ENCODE peak calls at places on chromosome 5, in five cellular contexts. Q is A549, C is WTC11, V is K562, T is HepG2. W is an unnamed sample.

GRCh38 chr5:171629221-171630005 is 156.2 kb upstream of the SMIM23 start:
- DNase-seq in Q (peak; percentile 30), C (no peak), V (no peak), T (no peak), W (no peak)

GRCh38 chr5:142108432-142109355 is at the start of gene NDFIP1:
- DNase-seq in Q (peak; percentile 67), C (peak; percentile 84), V (peak; percentile 88), T (peak; percentile 54), W (no peak)

GRCh38 chr5:27241564-27242257 is 203.3 kb upstream of the CDH9 start:
- DNase-seq in Q (no peak), C (no peak), V (no peak), T (no peak), W (no peak)

GRCh38 chr5:78129632-78130031 is 164.9 kb downstream of the AP3B1 start:
- DNase-seq in Q (no peak), C (no peak), V (no peak), T (no peak), W (no peak)

GRCh38 chr5:68343421-68343826 is 127.9 kb downstream of the PIK3R1 start:
- DNase-seq in Q (peak; percentile 36), C (no peak), V (peak; percentile 39), T (no peak), W (peak; percentile 55)

GRCh38 chr5:68456756-68457217 is 241.2 kb downstream of the PIK3R1 start:
- DNase-seq in Q (peak; percentile 17), C (no peak), V (peak; percentile 50), T (peak; percentile 20), W (no peak)

GRCh38 chr5:68147659-68148058 is 67.9 kb upstream of the PIK3R1 start:
- DNase-seq in Q (no peak), C (no peak), V (no peak), T (no peak), W (no peak)

GRCh38 chr5:73296772-73297171 is 123.8 kb downstream of the TMEM174 start:
- DNase-seq in Q (no peak), C (no peak), V (peak; percentile 46), T (no peak), W (no peak)

GRCh38 chr5:127647361-127647958 is 1.4 kb upstream of the CTXN3 start:
- DNase-seq in Q (no peak), C (no peak), V (no peak), T (no peak), W (no peak)

GRCh38 chr5:26940981-26941380 is 97.4 kb downstream of the CDH9 start:
- DNase-seq in Q (no peak), C (no peak), V (no peak), T (no peak), W (no peak)

GRCh38 chr5:125372694-125373621 is 626.5 kb upstream of the ZNF608 start:
- DNase-seq in Q (no peak), C (no peak), V (no peak), T (no peak), W (no peak)

GRCh38 chr5:71586052-71586940 is 844 bp upstream of the MCCC2 start:
- DNase-seq in Q (no peak), C (no peak), V (peak; percentile 71), T (peak; percentile 98), W (peak; percentile 23)

GRCh38 chr5:137995077-137995746 is 37.7 kb downstream of the FAM13B start:
- DNase-seq in Q (no peak), C (no peak), V (peak; percentile 41), T (peak; percentile 6), W (no peak)

GRCh38 chr5:69030663-69031062 is 63.2 kb upstream of the SLC30A5 start:
- DNase-seq in Q (no peak), C (no peak), V (no peak), T (no peak), W (no peak)

GRCh38 chr5:151051066-151051930 is 29.5 kb downstream of the TNIP1 start:
- DNase-seq in Q (peak; percentile 85), C (peak; percentile 89), V (peak; percentile 70), T (peak; percentile 68), W (peak; percentile 43)

GRCh38 chr5:87094347-87094746 is 173.3 kb upstream of the RASA1 start:
- DNase-seq in Q (no peak), C (no peak), V (no peak), T (no peak), W (no peak)

GRCh38 chr5:85823462-85824426 is 794.0 kb upstream of the COX7C start:
- DNase-seq in Q (no peak), C (no peak), V (peak; percentile 30), T (no peak), W (no peak)

GRCh38 chr5:143064207-143064606 is 294.0 kb downstream of the ARHGAP26 start:
- DNase-seq in Q (no peak), C (no peak), V (no peak), T (no peak), W (no peak)

GRCh38 chr5:157253547-157253946 is 12.4 kb upstream of the CYFIP2 start:
- DNase-seq in Q (peak; percentile 69), C (peak; percentile 71), V (peak; percentile 59), T (peak; percentile 35), W (no peak)

GRCh38 chr5:89034588-89034987 is 151.6 kb upstream of the MEF2C start:
- DNase-seq in Q (no peak), C (no peak), V (no peak), T (no peak), W (no peak)

GRCh38 chr5:80569961-80570786 is at the start of gene ANKRD34B:
- DNase-seq in Q (peak; percentile 29), C (peak; percentile 80), V (peak; percentile 14), T (no peak), W (no peak)

GRCh38 chr5:28226407-28226806 is 1188.0 kb upstream of the CDH9 start:
- DNase-seq in Q (no peak), C (no peak), V (no peak), T (no peak), W (no peak)

GRCh38 chr5:103090791-103091190 is 29.1 kb downstream of the GIN1 start:
- DNase-seq in Q (no peak), C (no peak), V (no peak), T (no peak), W (no peak)

GRCh38 chr5:180211761-180212035 is 2.7 kb upstream of the RASGEF1C start:
- DNase-seq in Q (no peak), C (no peak), V (no peak), T (no peak), W (no peak)

GRCh38 chr5:108801776-108802175 is 54.1 kb downstream of the FER start:
- DNase-seq in Q (peak; percentile 51), C (no peak), V (no peak), T (peak; percentile 40), W (no peak)

GRCh38 chr5:31864015-31864414 is 225.1 kb downstream of the PDZD2 start:
- DNase-seq in Q (no peak), C (no peak), V (no peak), T (no peak), W (no peak)

GRCh38 chr5:149201121-149201637 is 59.9 kb downstream of the ABLIM3 start:
- DNase-seq in Q (no peak), C (no peak), V (no peak), T (peak; percentile 12), W (no peak)

GRCh38 chr5:132488590-132488989 is 2.0 kb downstream of the IRF1 start:
- DNase-seq in Q (no peak), C (no peak), V (no peak), T (no peak), W (no peak)

GRCh38 chr5:132487095-132487428 is 3.5 kb downstream of the IRF1 start:
- DNase-seq in Q (no peak), C (no peak), V (no peak), T (no peak), W (no peak)

GRCh38 chr5:132486318-132487094 is 4.1 kb downstream of the IRF1 start:
- DNase-seq in Q (no peak), C (no peak), V (no peak), T (no peak), W (no peak)

GRCh38 chr5:132489051-132489770 is 1.4 kb downstream of the IRF1 start:
- DNase-seq in Q (no peak), C (no peak), V (peak; percentile 21), T (no peak), W (no peak)

DNA sequence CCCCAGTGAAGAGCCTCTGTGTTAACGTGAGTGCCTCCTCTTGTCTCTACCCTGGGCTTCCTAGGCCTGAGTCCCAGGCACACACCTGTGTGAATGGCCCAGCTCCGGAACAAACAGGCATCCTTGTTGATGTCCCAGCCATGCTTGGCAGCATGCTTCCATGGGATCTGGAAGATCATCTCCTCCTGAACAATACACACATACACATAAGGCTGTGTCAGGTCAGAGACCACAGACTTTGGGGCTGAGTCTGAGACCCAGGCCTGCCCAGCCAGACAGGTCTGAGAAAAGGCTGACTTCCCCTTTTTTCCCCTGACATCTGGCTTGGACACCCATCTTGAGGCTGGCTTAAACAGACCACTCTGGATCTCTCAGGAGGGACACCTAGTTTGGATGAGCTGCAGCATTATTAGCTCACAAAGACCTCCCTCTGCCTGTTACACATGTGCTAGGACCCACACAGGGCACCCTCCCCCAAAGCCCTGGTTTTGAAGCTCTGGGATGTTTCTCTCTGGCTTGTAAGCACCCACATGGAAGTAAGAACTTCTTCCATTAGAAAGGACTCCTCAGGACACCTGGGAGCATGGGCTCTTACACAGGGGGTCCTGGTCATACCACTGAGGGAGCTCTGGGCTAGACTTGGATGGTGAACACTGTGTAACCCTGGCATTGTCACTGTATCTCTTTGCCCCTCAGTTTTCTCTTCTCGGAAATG is 2.6 kb downstream of the IRF1 start:
- DNase-seq in Q (no peak), C (no peak), V (no peak), T (no peak), W (no peak)
- TF ChIP-seq ESRRA in Q (no peak), C (no peak), V (no peak), T (no peak), W (no peak)

GRCh38 chr5:82359286-82359685 is 81.1 kb upstream of the RPS23 start:
- DNase-seq in Q (no peak), C (no peak), V (no peak), T (no peak), W (no peak)
- TF ChIP-seq ESRRA in Q (no peak), C (no peak), V (no peak), T (no peak), W (no peak)

GRCh38 chr5:167576126-167576525 is 715.3 kb upstream of the WWC1 start:
- DNase-seq in Q (no peak), C (no peak), V (no peak), T (no peak), W (no peak)

GRCh38 chr5:167573274-167574127 is 717.9 kb upstream of the WWC1 start:
- DNase-seq in Q (no peak), C (peak; percentile 67), V (no peak), T (no peak), W (no peak)

GRCh38 chr5:167571824-167572223 is 719.6 kb upstream of the WWC1 start:
- DNase-seq in Q (no peak), C (no peak), V (no peak), T (no peak), W (no peak)

GRCh38 chr5:167576928-167577327 is 714.5 kb upstream of the WWC1 start:
- DNase-seq in Q (no peak), C (no peak), V (no peak), T (no peak), W (no peak)

GRCh38 chr5:167574381-167574780 is 717.1 kb upstream of the WWC1 start:
- DNase-seq in Q (no peak), C (no peak), V (no peak), T (no peak), W (no peak)
- TF ChIP-seq ESRRA in Q (no peak), C (no peak), V (no peak), T (no peak), W (no peak)

DNA sequence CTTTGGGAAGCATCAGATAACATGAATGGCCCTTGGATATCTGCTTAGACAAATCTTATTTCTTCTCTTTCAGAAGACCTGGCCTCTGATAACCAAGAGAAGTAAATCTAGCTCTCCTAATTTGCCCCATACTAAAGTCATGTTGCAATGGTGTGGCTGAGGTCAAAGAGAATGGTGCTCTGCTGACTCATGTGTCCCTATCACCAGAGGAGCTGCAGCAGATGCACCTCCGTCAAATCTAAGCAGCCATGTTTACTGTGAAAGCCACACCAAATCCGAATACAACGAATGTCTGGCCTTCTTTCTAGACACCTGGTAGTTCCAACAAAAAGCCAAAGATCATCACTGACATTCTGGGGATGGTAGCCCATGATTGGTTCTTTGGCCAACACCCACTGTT is 23.2 kb downstream of the RETREG1 start:
- DNase-seq in Q (no peak), C (no peak), V (no peak), T (no peak), W (no peak)
- TF ChIP-seq ESRRA in Q (no peak), C (no peak), V (no peak), T (no peak), W (no peak)

W was measured in GM12878.